ENCODE peak calls at places on chromosomes 1 and 21, in eight cellular contexts. One of them, this sample, is unnamed.

GRCh38 chr1:236370397-236370796 is 23.7 kb upstream of the EDARADD start:
- DNase-seq in mesenchymal stem cell: no peak
- DNase-seq in left lung: no peak
- DNase-seq in body of pancreas: no peak
- DNase-seq in GM23338: no peak
- DNase-seq in naive thymus-derived CD4-positive, alpha-beta T cell: no peak
- DNase-seq in heart right ventricle: no peak
- DNase-seq in spleen: no peak
- DNase-seq in this sample: no peak

GRCh38 chr1:173112129-173112528 is 61.4 kb upstream of the TNFSF18 start:
- DNase-seq in heart right ventricle: no peak
- DNase-seq in spleen: no peak
- DNase-seq in GM23338: no peak
- DNase-seq in left lung: no peak
- DNase-seq in naive thymus-derived CD4-positive, alpha-beta T cell: no peak
- DNase-seq in body of pancreas: no peak
- DNase-seq in mesenchymal stem cell: peak; percentile 47
- DNase-seq in this sample: no peak

GRCh38 chr21:45525153-45525909 is 16.9 kb downstream of the SLC19A1 start:
- DNase-seq in naive thymus-derived CD4-positive, alpha-beta T cell: no peak
- DNase-seq in spleen: peak; percentile 85
- DNase-seq in GM23338: no peak
- DNase-seq in left lung: peak; percentile 38
- DNase-seq in body of pancreas: peak; percentile 50
- DNase-seq in heart right ventricle: peak; percentile 83
- DNase-seq in mesenchymal stem cell: no peak
- DNase-seq in this sample: no peak

GRCh38 chr1:160708821-160709220 is 2.8 kb downstream of the CD48 start:
- DNase-seq in spleen: no peak
- DNase-seq in left lung: no peak
- DNase-seq in GM23338: no peak
- DNase-seq in mesenchymal stem cell: no peak
- DNase-seq in naive thymus-derived CD4-positive, alpha-beta T cell: peak; percentile 36
- DNase-seq in body of pancreas: no peak
- DNase-seq in heart right ventricle: no peak
- DNase-seq in this sample: peak; percentile 66

GRCh38 chr1:155250246-155250632 is 5.0 kb downstream of the ENTREP3 start:
- DNase-seq in heart right ventricle: no peak
- DNase-seq in naive thymus-derived CD4-positive, alpha-beta T cell: no peak
- DNase-seq in left lung: no peak
- DNase-seq in GM23338: peak; percentile 36
- DNase-seq in spleen: no peak
- DNase-seq in body of pancreas: no peak
- DNase-seq in mesenchymal stem cell: no peak
- DNase-seq in this sample: no peak

GRCh38 chr1:218525451-218526197 is 180.5 kb downstream of the TGFB2 start:
- DNase-seq in heart right ventricle: no peak
- DNase-seq in spleen: no peak
- DNase-seq in mesenchymal stem cell: no peak
- DNase-seq in left lung: no peak
- DNase-seq in GM23338: no peak
- DNase-seq in body of pancreas: no peak
- DNase-seq in naive thymus-derived CD4-positive, alpha-beta T cell: no peak
- DNase-seq in this sample: no peak

GRCh38 chr1:28830814-28831213 is 18.8 kb downstream of the OPRD1 start:
- DNase-seq in GM23338: no peak
- DNase-seq in heart right ventricle: no peak
- DNase-seq in spleen: no peak
- DNase-seq in mesenchymal stem cell: no peak
- DNase-seq in left lung: no peak
- DNase-seq in naive thymus-derived CD4-positive, alpha-beta T cell: no peak
- DNase-seq in body of pancreas: no peak
- DNase-seq in this sample: no peak

GRCh38 chr1:38027201-38028104 is 14.9 kb downstream of the UTP11 start:
- DNase-seq in mesenchymal stem cell: no peak
- DNase-seq in body of pancreas: no peak
- DNase-seq in heart right ventricle: no peak
- DNase-seq in naive thymus-derived CD4-positive, alpha-beta T cell: no peak
- DNase-seq in GM23338: no peak
- DNase-seq in spleen: no peak
- DNase-seq in left lung: peak; percentile 35
- DNase-seq in this sample: no peak

GRCh38 chr1:8374356-8374755 is 56.4 kb downstream of the SLC45A1 start:
- DNase-seq in heart right ventricle: no peak
- DNase-seq in GM23338: no peak
- DNase-seq in left lung: no peak
- DNase-seq in naive thymus-derived CD4-positive, alpha-beta T cell: no peak
- DNase-seq in mesenchymal stem cell: no peak
- DNase-seq in spleen: no peak
- DNase-seq in body of pancreas: no peak
- DNase-seq in this sample: no peak

GRCh38 chr1:31663622-31664452 is 19.2 kb upstream of the PEF1 start:
- DNase-seq in heart right ventricle: peak; percentile 69
- DNase-seq in naive thymus-derived CD4-positive, alpha-beta T cell: peak; percentile 66
- DNase-seq in GM23338: peak; percentile 82
- DNase-seq in left lung: peak; percentile 46
- DNase-seq in body of pancreas: peak; percentile 63
- DNase-seq in mesenchymal stem cell: peak; percentile 59
- DNase-seq in spleen: peak; percentile 83
- DNase-seq in this sample: peak; percentile 56

GRCh38 chr1:109040627-109041613 is 982 bp downstream of the WDR47 start:
- DNase-seq in body of pancreas: no peak
- DNase-seq in heart right ventricle: peak; percentile 42
- DNase-seq in GM23338: peak; percentile 67
- DNase-seq in left lung: peak; percentile 42
- DNase-seq in naive thymus-derived CD4-positive, alpha-beta T cell: peak; percentile 43
- DNase-seq in spleen: peak; percentile 90
- DNase-seq in mesenchymal stem cell: peak; percentile 48
- DNase-seq in this sample: peak; percentile 12

GRCh38 chr1:219533280-219533679 is 79.6 kb downstream of the ZC3H11B start:
- DNase-seq in left lung: no peak
- DNase-seq in mesenchymal stem cell: no peak
- DNase-seq in naive thymus-derived CD4-positive, alpha-beta T cell: no peak
- DNase-seq in heart right ventricle: no peak
- DNase-seq in body of pancreas: no peak
- DNase-seq in GM23338: no peak
- DNase-seq in spleen: no peak
- DNase-seq in this sample: no peak

GRCh38 chr1:112744019-112744578 is 29.0 kb upstream of the PPM1J start:
- DNase-seq in mesenchymal stem cell: peak; percentile 44
- DNase-seq in GM23338: peak; percentile 79
- DNase-seq in spleen: no peak
- DNase-seq in heart right ventricle: peak; percentile 34
- DNase-seq in naive thymus-derived CD4-positive, alpha-beta T cell: no peak
- DNase-seq in left lung: no peak
- DNase-seq in body of pancreas: no peak
- DNase-seq in this sample: no peak

GRCh38 chr1:43531906-43532584 is 1.4 kb downstream of the PTPRF start:
- DNase-seq in heart right ventricle: no peak
- DNase-seq in mesenchymal stem cell: no peak
- DNase-seq in GM23338: peak; percentile 82
- DNase-seq in spleen: no peak
- DNase-seq in left lung: no peak
- DNase-seq in body of pancreas: no peak
- DNase-seq in naive thymus-derived CD4-positive, alpha-beta T cell: no peak
- DNase-seq in this sample: no peak

GRCh38 chr1:87956072-87956471 is 627.4 kb downstream of the LMO4 start:
- DNase-seq in spleen: no peak
- DNase-seq in heart right ventricle: no peak
- DNase-seq in mesenchymal stem cell: peak; percentile 60
- DNase-seq in left lung: no peak
- DNase-seq in body of pancreas: peak; percentile 10
- DNase-seq in GM23338: no peak
- DNase-seq in naive thymus-derived CD4-positive, alpha-beta T cell: no peak
- DNase-seq in this sample: no peak

GRCh38 chr1:43975249-43975961 is 645 bp downstream of the ATP6V0B start:
- DNase-seq in left lung: peak; percentile 90
- DNase-seq in body of pancreas: peak; percentile 70
- DNase-seq in spleen: peak; percentile 95
- DNase-seq in GM23338: peak; percentile 56
- DNase-seq in mesenchymal stem cell: peak; percentile 50
- DNase-seq in heart right ventricle: peak; percentile 55
- DNase-seq in naive thymus-derived CD4-positive, alpha-beta T cell: peak; percentile 38
- DNase-seq in this sample: peak; percentile 30

GRCh38 chr1:225508538-225509375 is 80.9 kb upstream of the LBR start:
- DNase-seq in naive thymus-derived CD4-positive, alpha-beta T cell: no peak
- DNase-seq in heart right ventricle: no peak
- DNase-seq in GM23338: peak; percentile 66
- DNase-seq in spleen: no peak
- DNase-seq in mesenchymal stem cell: peak; percentile 98
- DNase-seq in left lung: no peak
- DNase-seq in body of pancreas: peak; percentile 34
- DNase-seq in this sample: no peak

GRCh38 chr1:78492376-78492950 is 1.7 kb downstream of the PTGFR start:
- DNase-seq in heart right ventricle: no peak
- DNase-seq in left lung: no peak
- DNase-seq in GM23338: no peak
- DNase-seq in body of pancreas: no peak
- DNase-seq in naive thymus-derived CD4-positive, alpha-beta T cell: no peak
- DNase-seq in spleen: no peak
- DNase-seq in mesenchymal stem cell: no peak
- DNase-seq in this sample: no peak

GRCh38 chr21:26572668-26573381 is at the start of gene CYYR1:
- DNase-seq in heart right ventricle: peak; percentile 33
- DNase-seq in spleen: peak; percentile 87
- DNase-seq in naive thymus-derived CD4-positive, alpha-beta T cell: no peak
- DNase-seq in GM23338: peak; percentile 84
- DNase-seq in left lung: peak; percentile 36
- DNase-seq in body of pancreas: no peak
- DNase-seq in mesenchymal stem cell: peak; percentile 28
- DNase-seq in this sample: no peak

DNA sequence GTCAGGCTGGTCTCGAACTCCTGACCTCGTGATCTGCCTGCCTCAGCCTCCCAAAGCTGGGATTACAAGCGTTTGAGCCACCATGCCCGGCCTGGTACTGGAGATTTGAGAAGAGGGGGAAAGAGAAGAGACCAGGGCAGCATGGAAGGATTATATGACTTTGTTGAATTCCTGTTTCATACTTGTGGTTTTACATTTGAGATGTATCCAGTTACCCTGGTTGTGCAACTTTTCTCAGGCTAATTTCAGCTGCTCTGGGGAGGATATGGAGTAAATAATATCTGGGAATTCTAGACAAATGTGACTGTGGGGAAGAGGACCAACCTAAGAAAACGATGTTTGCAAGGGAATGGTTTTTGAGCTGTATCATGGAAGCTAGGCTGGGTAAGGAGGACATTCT is 89.5 kb upstream of the GREM2 start:
- DNase-seq in heart right ventricle: no peak
- DNase-seq in spleen: no peak
- DNase-seq in naive thymus-derived CD4-positive, alpha-beta T cell: no peak
- DNase-seq in mesenchymal stem cell: peak; percentile 52
- DNase-seq in body of pancreas: no peak
- DNase-seq in left lung: no peak
- DNase-seq in GM23338: no peak
- DNase-seq in this sample: no peak
- H3K27ac ChIP-seq in heart right ventricle: no peak overlapping the region
- H3K27ac ChIP-seq in spleen: no peak overlapping the region
- H3K27ac ChIP-seq in naive thymus-derived CD4-positive, alpha-beta T cell: no peak overlapping the region
- H3K27ac ChIP-seq in mesenchymal stem cell: no peak overlapping the region
- H3K27ac ChIP-seq in body of pancreas: no peak overlapping the region
- H3K27ac ChIP-seq in left lung: no peak overlapping the region
- H3K27ac ChIP-seq in GM23338: no peak overlapping the region
- H3K27ac ChIP-seq in this sample: no peak overlapping the region

GRCh38 chr1:23169219-23169575 is 541 bp upstream of the LUZP1 start:
- DNase-seq in GM23338: no peak
- DNase-seq in left lung: no peak
- DNase-seq in body of pancreas: no peak
- DNase-seq in naive thymus-derived CD4-positive, alpha-beta T cell: no peak
- DNase-seq in mesenchymal stem cell: no peak
- DNase-seq in spleen: no peak
- DNase-seq in heart right ventricle: no peak
- DNase-seq in this sample: no peak
- H3K4me3 ChIP-seq in GM23338: peak overlapping the region; percentile 98
- H3K4me3 ChIP-seq in left lung: peak overlapping the region; percentile 91
- H3K4me3 ChIP-seq in body of pancreas: no peak overlapping the region
- H3K4me3 ChIP-seq in naive thymus-derived CD4-positive, alpha-beta T cell: peak overlapping the region; percentile 90
- H3K4me3 ChIP-seq in mesenchymal stem cell: peak overlapping the region; percentile 87
- H3K4me3 ChIP-seq in spleen: peak overlapping the region; percentile 83
- H3K4me3 ChIP-seq in heart right ventricle: peak overlapping the region; percentile 91
- H3K4me3 ChIP-seq in this sample: peak overlapping the region; percentile 85

DNA sequence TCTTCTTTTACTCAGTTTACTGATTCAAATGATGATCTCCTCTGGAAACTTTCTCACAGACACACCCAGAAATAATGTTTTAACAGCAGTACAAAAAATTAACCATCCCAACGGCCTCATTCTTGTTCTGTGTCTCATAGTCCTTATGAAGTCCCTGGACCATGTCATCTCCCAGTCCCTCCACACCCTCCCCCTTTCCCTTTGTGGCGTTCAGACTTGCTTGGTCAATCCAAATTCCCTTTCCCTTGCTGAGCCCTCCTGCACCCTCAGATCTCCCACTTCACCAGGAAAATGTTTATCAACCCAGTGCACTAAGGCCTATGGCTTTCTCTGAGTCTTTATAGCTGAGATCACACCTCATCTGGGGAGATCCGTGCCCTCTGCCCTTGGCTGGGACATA is 85.9 kb downstream of the CENPF start:
- DNase-seq in left lung: no peak
- DNase-seq in GM23338: no peak
- DNase-seq in mesenchymal stem cell: no peak
- DNase-seq in naive thymus-derived CD4-positive, alpha-beta T cell: no peak
- DNase-seq in spleen: no peak
- DNase-seq in heart right ventricle: no peak
- DNase-seq in body of pancreas: no peak
- DNase-seq in this sample: no peak
- H3K27me3 ChIP-seq in left lung: no peaks in the 10 kb centered on the region
- H3K27me3 ChIP-seq in GM23338: no peaks in the 10 kb centered on the region
- H3K27me3 ChIP-seq in mesenchymal stem cell: no peaks in the 10 kb centered on the region
- H3K27me3 ChIP-seq in naive thymus-derived CD4-positive, alpha-beta T cell: no peaks in the 10 kb centered on the region
- H3K27me3 ChIP-seq in spleen: no peaks in the 10 kb centered on the region
- H3K27me3 ChIP-seq in heart right ventricle: peaks cover 3% of the 10 kb centered on the region
- H3K27me3 ChIP-seq in body of pancreas: no peaks in the 10 kb centered on the region
- H3K27me3 ChIP-seq in this sample: no peaks in the 10 kb centered on the region

GRCh38 chr1:70041317-70042045 is 163.9 kb downstream of the LRRC40 start:
- DNase-seq in naive thymus-derived CD4-positive, alpha-beta T cell: no peak
- DNase-seq in GM23338: no peak
- DNase-seq in spleen: no peak
- DNase-seq in body of pancreas: no peak
- DNase-seq in heart right ventricle: no peak
- DNase-seq in left lung: no peak
- DNase-seq in mesenchymal stem cell: no peak
- DNase-seq in this sample: no peak

GRCh38 chr1:70039485-70039884 is 165.9 kb downstream of the LRRC40 start:
- DNase-seq in naive thymus-derived CD4-positive, alpha-beta T cell: no peak
- DNase-seq in GM23338: no peak
- DNase-seq in body of pancreas: no peak
- DNase-seq in spleen: no peak
- DNase-seq in left lung: no peak
- DNase-seq in mesenchymal stem cell: no peak
- DNase-seq in heart right ventricle: no peak
- DNase-seq in this sample: no peak

GRCh38 chr1:70034403-70034802 is 171.0 kb downstream of the LRRC40 start:
- DNase-seq in left lung: no peak
- DNase-seq in mesenchymal stem cell: peak; percentile 58
- DNase-seq in naive thymus-derived CD4-positive, alpha-beta T cell: no peak
- DNase-seq in body of pancreas: no peak
- DNase-seq in spleen: no peak
- DNase-seq in heart right ventricle: no peak
- DNase-seq in GM23338: peak; percentile 88
- DNase-seq in this sample: no peak

GRCh38 chr1:70033934-70034333 is 171.4 kb downstream of the LRRC40 start:
- DNase-seq in spleen: no peak
- DNase-seq in body of pancreas: no peak
- DNase-seq in GM23338: no peak
- DNase-seq in mesenchymal stem cell: no peak
- DNase-seq in heart right ventricle: no peak
- DNase-seq in left lung: no peak
- DNase-seq in naive thymus-derived CD4-positive, alpha-beta T cell: no peak
- DNase-seq in this sample: no peak

GRCh38 chr1:70038025-70038424 is 167.4 kb downstream of the LRRC40 start:
- DNase-seq in mesenchymal stem cell: peak; percentile 13
- DNase-seq in body of pancreas: no peak
- DNase-seq in spleen: no peak
- DNase-seq in GM23338: no peak
- DNase-seq in heart right ventricle: no peak
- DNase-seq in naive thymus-derived CD4-positive, alpha-beta T cell: no peak
- DNase-seq in left lung: no peak
- DNase-seq in this sample: no peak
- H3K27ac ChIP-seq in mesenchymal stem cell: no peak overlapping the region
- H3K27ac ChIP-seq in body of pancreas: no peak overlapping the region
- H3K27ac ChIP-seq in spleen: no peak overlapping the region
- H3K27ac ChIP-seq in GM23338: no peak overlapping the region
- H3K27ac ChIP-seq in heart right ventricle: no peak overlapping the region
- H3K27ac ChIP-seq in naive thymus-derived CD4-positive, alpha-beta T cell: no peak overlapping the region
- H3K27ac ChIP-seq in left lung: no peak overlapping the region
- H3K27ac ChIP-seq in this sample: no peak overlapping the region